ENCODE peak calls at places on chromosomes 11 and 22, in eight cellular contexts. Z is psoas muscle, Q is aorta, C is tibial nerve, G is transverse colon, T is right lobe of liver, P is OCI-LY7, M is upper lobe of right lung. H is an unnamed sample.

GRCh38 chr22:27718186-27719032 is 83.1 kb downstream of the MN1 start:
- DNase-seq in M (peak; percentile 64), P (no peak), G (peak; percentile 57), T (no peak), C (peak; percentile 53), Q (peak; percentile 86), Z (peak; percentile 84), H (peak; percentile 98)

GRCh38 chr22:45112136-45112879 is 51.4 kb upstream of the NUP50 start:
- DNase-seq in Q (no peak), T (no peak), C (no peak), P (no peak), G (no peak), Z (peak; percentile 33), M (peak; percentile 32), H (peak; percentile 71)

GRCh38 chr11:26823963-26824362 is 102.1 kb upstream of the SLC5A12 start:
- DNase-seq in T (no peak), C (no peak), Z (no peak), M (no peak), P (peak; percentile 35), Q (no peak), G (no peak), H (no peak)

GRCh38 chr11:34915136-34916013 is 804 bp downstream of the APIP start:
- DNase-seq in G (no peak), C (no peak), M (no peak), P (no peak), Z (no peak), T (peak; percentile 63), Q (no peak), H (no peak)

GRCh38 chr11:75313457-75314272 is 37.8 kb downstream of the ARRB1 start:
- DNase-seq in P (no peak), Q (peak; percentile 72), C (peak; percentile 55), T (no peak), Z (peak; percentile 74), M (peak; percentile 82), G (no peak), H (peak; percentile 33)

GRCh38 chr22:29093501-29093921 is 20.7 kb downstream of the KREMEN1 start:
- DNase-seq in M (no peak), Q (no peak), G (no peak), Z (no peak), P (no peak), T (no peak), C (no peak), H (no peak)

GRCh38 chr22:26884921-26885320 is 227.5 kb downstream of the MIAT start:
- DNase-seq in Z (peak; percentile 27), P (no peak), T (no peak), Q (peak; percentile 89), M (no peak), C (no peak), G (no peak), H (no peak)

GRCh38 chr11:33801821-33802413 is 27.6 kb upstream of the FBXO3 start:
- DNase-seq in C (no peak), Q (no peak), G (no peak), P (no peak), Z (no peak), M (no peak), T (no peak), H (no peak)

GRCh38 chr11:70910835-70911234 is 341.5 kb downstream of the SHANK2 start:
- DNase-seq in G (no peak), M (peak; percentile 22), Z (no peak), Q (no peak), C (no peak), T (no peak), P (no peak), H (peak; percentile 55)

GRCh38 chr11:130516175-130516867 is 67.9 kb downstream of the ADAMTS15 start:
- DNase-seq in Z (no peak), C (no peak), Q (no peak), P (no peak), G (no peak), M (no peak), T (no peak), H (no peak)

DNA sequence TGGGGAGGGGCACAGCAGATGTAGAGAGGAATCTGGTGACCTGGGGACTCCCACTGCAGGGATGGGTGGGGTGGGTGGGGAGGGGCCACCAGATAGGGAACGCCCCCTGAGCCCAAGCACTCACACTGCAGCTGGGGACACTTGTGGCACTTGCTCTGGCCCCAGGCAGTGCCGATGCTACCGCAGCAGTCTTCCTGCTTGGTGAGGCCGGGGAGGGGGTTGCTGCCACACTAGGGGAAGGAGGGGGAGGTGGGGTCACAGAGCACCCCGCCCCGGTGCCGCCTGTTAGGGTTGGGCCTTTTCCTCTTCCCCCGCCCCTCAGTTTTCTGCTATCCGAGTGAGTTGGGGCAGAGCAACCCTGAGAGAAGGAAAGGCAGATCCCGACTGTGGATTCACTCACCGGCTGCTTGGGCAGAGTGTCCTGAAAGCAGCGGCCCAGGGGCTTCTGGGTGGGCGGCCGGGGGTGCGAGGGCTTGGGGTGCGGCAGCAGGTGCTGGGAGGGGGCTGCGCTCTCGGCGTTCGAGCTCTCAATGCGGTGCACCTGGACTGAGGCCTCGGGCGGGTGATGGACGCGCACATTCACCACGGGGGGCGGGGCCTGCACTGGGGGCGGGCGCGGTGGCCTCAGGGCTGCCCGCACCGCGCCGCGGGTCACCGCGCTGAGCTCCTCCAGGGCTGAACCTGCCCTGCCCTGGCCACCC is 4.7 kb downstream of the LTBP3 start:
- DNase-seq in C (no peak), M (no peak), G (peak; percentile 52), Q (no peak), T (no peak), Z (no peak), P (peak; percentile 67), H (no peak)
- H3K4me3 ChIP-seq in C (no peak overlapping the region), M (no peak overlapping the region), G (no peak overlapping the region), Q (no peak overlapping the region), T (no peak overlapping the region), Z (no peak overlapping the region), P (no peak overlapping the region), H (no peak overlapping the region)

GRCh38 chr11:45603930-45604682 is 61.3 kb downstream of the CHST1 start:
- DNase-seq in Q (no peak), G (no peak), P (no peak), Z (peak; percentile 22), M (no peak), T (no peak), C (no peak), H (no peak)

GRCh38 chr11:45607995-45608394 is 57.4 kb downstream of the CHST1 start:
- DNase-seq in P (no peak), C (no peak), Z (no peak), M (no peak), T (no peak), Q (no peak), G (peak; percentile 10), H (no peak)

GRCh38 chr11:45609337-45609736 is 56.1 kb downstream of the CHST1 start:
- DNase-seq in C (no peak), P (no peak), M (no peak), Q (no peak), T (no peak), Z (no peak), G (no peak), H (no peak)

GRCh38 chr11:45609902-45610301 is 55.5 kb downstream of the CHST1 start:
- DNase-seq in M (no peak), Z (no peak), G (no peak), T (no peak), Q (no peak), P (no peak), C (no peak), H (no peak)

GRCh38 chr11:45606514-45607024 is 58.9 kb downstream of the CHST1 start:
- DNase-seq in G (no peak), T (no peak), Q (no peak), M (no peak), P (no peak), Z (no peak), C (no peak), H (no peak)
- H3K4me3 ChIP-seq in G (no peak overlapping the region), T (no peak overlapping the region), Q (no peak overlapping the region), M (no peak overlapping the region), P (no peak overlapping the region), Z (no peak overlapping the region), C (no peak overlapping the region), H (no peak overlapping the region)

DNA sequence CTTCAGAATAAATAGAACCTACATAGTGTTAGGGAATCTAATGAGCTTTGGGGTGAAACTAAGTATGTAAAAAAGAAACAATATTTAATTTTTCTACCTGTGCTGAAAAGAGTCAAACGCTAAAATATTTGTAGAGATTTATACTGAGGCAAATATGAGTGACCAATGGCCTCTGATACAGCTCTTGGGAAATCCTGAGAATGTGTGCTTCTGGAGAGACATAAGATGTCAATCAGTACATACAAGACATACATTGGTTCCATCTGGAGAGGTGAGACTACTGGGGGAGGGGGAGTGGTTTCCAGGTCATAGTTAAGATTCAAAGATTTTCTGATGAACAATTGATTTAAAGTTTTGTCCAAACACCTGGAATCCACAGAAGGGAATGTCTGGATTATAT is 970 bp downstream of the ASRGL1 start:
- DNase-seq in C (no peak), G (no peak), Z (no peak), T (no peak), M (no peak), P (no peak), Q (no peak), H (no peak)
- H3K4me3 ChIP-seq in C (peak overlapping the region; percentile 93), G (peak overlapping the region; percentile 69), Z (peak overlapping the region; percentile 78), T (peak overlapping the region; percentile 76), M (peak overlapping the region; percentile 68), P (peak overlapping the region; percentile 72), Q (no peak overlapping the region), H (no peak overlapping the region)

GRCh38 chr11:820655-821512 is 2.2 kb downstream of the PNPLA2 start:
- DNase-seq in Z (peak; percentile 90), C (peak; percentile 67), P (no peak), T (peak; percentile 96), Q (peak; percentile 93), M (peak; percentile 90), G (peak; percentile 81), H (peak; percentile 40)
- H3K4me3 ChIP-seq in Z (peak overlapping the region; percentile 88), C (peak overlapping the region; percentile 65), P (peak overlapping the region; percentile 76), T (peak overlapping the region; percentile 99), Q (peak overlapping the region; percentile 73), M (peak overlapping the region; percentile 91), G (peak overlapping the region; percentile 93), H (peak overlapping the region; percentile 61)

GRCh38 chr11:105070221-105070789 is 25.2 kb upstream of the CARD16 start:
- DNase-seq in Z (no peak), Q (no peak), G (no peak), T (no peak), C (no peak), P (no peak), M (no peak), H (peak; percentile 33)
- H3K4me3 ChIP-seq in Z (no peak overlapping the region), Q (no peak overlapping the region), G (no peak overlapping the region), T (no peak overlapping the region), C (no peak overlapping the region), P (no peak overlapping the region), M (no peak overlapping the region), H (no peak overlapping the region)

GRCh38 chr22:32476286-32476685 is 1.7 kb downstream of the FBXO7 start:
- DNase-seq in Z (no peak), C (no peak), P (no peak), T (no peak), M (no peak), G (no peak), Q (no peak), H (no peak)

GRCh38 chr22:32478994-32479393 is 4.4 kb downstream of the FBXO7 start:
- DNase-seq in M (no peak), Z (no peak), T (no peak), Q (no peak), P (no peak), G (no peak), C (no peak), H (peak; percentile 49)

GRCh38 chr22:32476804-32477203 is 2.2 kb downstream of the FBXO7 start:
- DNase-seq in Z (no peak), P (no peak), M (no peak), G (no peak), C (no peak), Q (no peak), T (no peak), H (no peak)

GRCh38 chr22:32475428-32476010 is 908 bp downstream of the FBXO7 start:
- DNase-seq in M (no peak), P (no peak), Q (peak; percentile 56), C (no peak), G (peak; percentile 47), Z (no peak), T (peak; percentile 58), H (peak; percentile 42)

GRCh38 chr22:32477608-32478007 is 3.0 kb downstream of the FBXO7 start:
- DNase-seq in Z (no peak), Q (no peak), C (no peak), G (no peak), M (no peak), P (no peak), T (no peak), H (no peak)
- H3K4me3 ChIP-seq in Z (no peak overlapping the region), Q (no peak overlapping the region), C (no peak overlapping the region), G (no peak overlapping the region), M (no peak overlapping the region), P (no peak overlapping the region), T (peak overlapping the region; percentile 87), H (no peak overlapping the region)

H was measured in epithelial cell of esophagus.